ENCODE peak calls at places on chromosomes 12 and 14, in ten cellular contexts. G, W, B, H, C, M, R, F, K and N are unnamed samples.

GRCh38 chr12:63440063-63440462 is 228.2 kb downstream of the DPY19L2 start:
- DNase-seq in B (no peak), K (no peak), F (no peak), C (no peak), M (no peak), H (no peak), W (no peak), R (no peak), G (peak), N (no peak)

GRCh38 chr12:3054374-3054773 is 22.8 kb upstream of the TSPAN9 start:
- DNase-seq in W (no peak), G (no peak), C (no peak), R (no peak), K (no peak), M (no peak), B (no peak), H (no peak), F (no peak), N (no peak)

GRCh38 chr14:44700184-44700583 is 193.1 kb upstream of the FSCB start:
- DNase-seq in M (no peak), G (no peak), K (no peak), B (no peak), R (no peak), H (no peak), F (no peak), C (peak), W (no peak), N (no peak)

GRCh38 chr12:132886529-132887477 is 602 bp downstream of the CHFR start:
- DNase-seq in C (no peak), K (peak), B (no peak), F (no peak), W (peak), H (peak), G (peak), M (peak), R (no peak), N (peak)

GRCh38 chr12:94481734-94482133 is 22.1 kb upstream of the CEP83 start:
- DNase-seq in B (no peak), M (no peak), H (no peak), R (no peak), K (no peak), G (no peak), C (no peak), W (no peak), F (no peak), N (no peak)

GRCh38 chr12:66403746-66404145 is 101.5 kb downstream of the HELB start:
- DNase-seq in M (no peak), B (no peak), G (peak), W (peak), H (no peak), K (no peak), C (no peak), R (no peak), F (no peak), N (no peak)

GRCh38 chr12:43009307-43009706 is 419.8 kb upstream of the PRICKLE1 start:
- DNase-seq in F (no peak), K (no peak), W (no peak), G (no peak), C (no peak), R (no peak), B (no peak), M (no peak), H (no peak), N (no peak)

GRCh38 chr12:119171266-119171665 is 7.5 kb upstream of the HSPB8 start:
- DNase-seq in W (no peak), H (no peak), B (no peak), G (no peak), M (no peak), F (no peak), R (no peak), K (no peak), C (no peak), N (no peak)

GRCh38 chr12:91877022-91877421 is 268.6 kb downstream of the BTG1 start:
- DNase-seq in C (no peak), W (no peak), H (peak), R (no peak), M (no peak), K (no peak), G (peak), F (no peak), B (no peak), N (peak)

GRCh38 chr12:13342971-13343370 is 146.4 kb downstream of the EMP1 start:
- DNase-seq in W (peak), M (no peak), R (no peak), F (peak), B (no peak), G (no peak), K (no peak), H (no peak), C (no peak), N (peak)

GRCh38 chr12:89756638-89757321 is 48.1 kb upstream of the ATP2B1 start:
- DNase-seq in W (peak), M (peak), B (no peak), F (peak), C (peak), R (peak), H (no peak), G (peak), K (no peak), N (peak)

GRCh38 chr12:85441740-85442139 is 161.7 kb downstream of the ALX1 start:
- DNase-seq in H (no peak), M (peak), C (no peak), K (no peak), W (no peak), B (no peak), R (no peak), F (peak), G (no peak), N (no peak)

GRCh38 chr14:100383727-100384158 is 60.6 kb downstream of the SLC25A47 start:
- DNase-seq in C (no peak), B (peak), H (peak), W (peak), R (no peak), K (no peak), G (peak), F (peak), M (peak), N (peak)
- TF ChIP-seq CTCF in C (peak), B (peak), H (peak), W (peak), R (peak), K (peak), G (peak), F (peak), M (peak), N (peak)

GRCh38 chr12:41564816-41565215 is 376.7 kb downstream of the PDZRN4 start:
- DNase-seq in F (no peak), R (no peak), H (no peak), M (no peak), K (no peak), B (no peak), C (no peak), G (no peak), W (no peak), N (no peak)
- TF ChIP-seq CTCF in F (no peak), R (no peak), H (no peak), M (no peak), K (no peak), B (no peak), C (no peak), G (no peak), W (peak), N (no peak)

GRCh38 chr14:37114559-37114958 is 57.8 kb downstream of the SLC25A21 start:
- DNase-seq in G (no peak), R (no peak), B (no peak), K (no peak), H (no peak), W (no peak), C (no peak), M (no peak), F (no peak), N (no peak)

GRCh38 chr14:37116933-37117844 is 55.2 kb downstream of the SLC25A21 start:
- DNase-seq in W (peak), B (no peak), C (peak), G (no peak), R (peak), F (peak), M (peak), H (no peak), K (no peak), N (no peak)

GRCh38 chr14:37122288-37122687 is 50.1 kb downstream of the SLC25A21 start:
- DNase-seq in M (peak), C (peak), G (peak), R (no peak), B (no peak), K (no peak), F (peak), H (no peak), W (peak), N (no peak)

GRCh38 chr14:37122919-37123639 is 49.3 kb downstream of the SLC25A21 start:
- DNase-seq in R (no peak), G (no peak), H (no peak), M (no peak), K (no peak), B (no peak), C (no peak), F (no peak), W (no peak), N (no peak)

GRCh38 chr14:37118673-37119366 is 53.6 kb downstream of the SLC25A21 start:
- DNase-seq in K (no peak), F (no peak), C (no peak), W (no peak), B (no peak), H (no peak), R (no peak), G (no peak), M (no peak), N (no peak)
- TF ChIP-seq CTCF in K (no peak), F (no peak), C (no peak), W (no peak), B (no peak), H (no peak), R (no peak), G (no peak), M (no peak), N (no peak)

GRCh38 chr12:122785503-122785902 is 11.1 kb downstream of the CCDC62 start:
- DNase-seq in H (no peak), M (no peak), B (no peak), G (no peak), F (no peak), K (no peak), C (no peak), W (no peak), R (no peak), N (no peak)

GRCh38 chr12:122790393-122791075 is 16.2 kb downstream of the CCDC62 start:
- DNase-seq in H (no peak), M (no peak), C (no peak), K (no peak), G (no peak), F (peak), R (no peak), W (peak), B (no peak), N (no peak)

GRCh38 chr12:122793685-122794106 is 19.3 kb downstream of the CCDC62 start:
- DNase-seq in R (no peak), W (peak), C (peak), M (peak), F (peak), K (no peak), B (no peak), G (peak), H (no peak), N (peak)

GRCh38 chr12:122788387-122788786 is 14.0 kb downstream of the CCDC62 start:
- DNase-seq in W (peak), G (no peak), M (no peak), H (no peak), K (no peak), R (no peak), B (no peak), C (no peak), F (peak), N (no peak)

GRCh38 chr12:122789637-122790036 is 15.3 kb downstream of the CCDC62 start:
- DNase-seq in G (no peak), F (no peak), W (no peak), B (no peak), K (no peak), H (no peak), M (no peak), C (no peak), R (no peak), N (no peak)
- TF ChIP-seq CTCF in G (no peak), F (no peak), W (no peak), B (no peak), K (no peak), H (no peak), M (no peak), C (no peak), R (no peak), N (no peak)

GRCh38 chr12:17588968-17589367 is 501.0 kb downstream of the RERGL start:
- DNase-seq in G (peak), C (no peak), H (no peak), W (peak), R (no peak), M (peak), F (peak), B (no peak), K (no peak), N (no peak)
- TF ChIP-seq CTCF in G (peak), C (no peak), H (no peak), W (peak), R (no peak), M (peak), F (peak), B (peak), K (no peak), N (no peak)

GRCh38 chr14:69087061-69087461 is 65.9 kb downstream of the DCAF5 start:
- DNase-seq in H (no peak), R (no peak), M (no peak), C (no peak), G (no peak), K (no peak), B (no peak), F (peak), W (peak), N (no peak)

GRCh38 chr14:69088523-69089445 is 64.1 kb downstream of the DCAF5 start:
- DNase-seq in W (peak), F (peak), M (no peak), G (no peak), R (no peak), K (no peak), H (no peak), B (no peak), C (no peak), N (no peak)

GRCh38 chr14:69092840-69093422 is 60.0 kb downstream of the DCAF5 start:
- DNase-seq in R (no peak), G (no peak), B (no peak), W (no peak), M (no peak), H (no peak), C (no peak), K (no peak), F (no peak), N (no peak)

GRCh38 chr14:69091695-69092094 is 61.2 kb downstream of the DCAF5 start:
- DNase-seq in F (no peak), K (no peak), G (no peak), W (no peak), R (no peak), H (no peak), M (no peak), B (no peak), C (no peak), N (no peak)

GRCh38 chr14:69090187-69090789 is 62.6 kb downstream of the DCAF5 start:
- DNase-seq in M (peak), H (peak), C (no peak), G (peak), K (no peak), B (no peak), R (no peak), W (peak), F (peak), N (peak)
- TF ChIP-seq CTCF in M (peak), H (peak), C (peak), G (peak), K (peak), B (peak), R (peak), W (peak), F (peak), N (peak)

GRCh38 chr14:76947078-76947837 is 81.2 kb downstream of the IRF2BPL start:
- DNase-seq in B (peak), C (peak), H (peak), M (peak), R (peak), F (peak), K (peak), G (peak), W (peak), N (peak)
- TF ChIP-seq CTCF in B (peak), C (peak), H (peak), M (peak), R (peak), F (peak), K (peak), G (peak), W (peak), N (peak)